ENCODE peak calls at places on chromosomes 5 and 9, in six cellular contexts. E is heart left ventricle, W is gastrocnemius medialis, Z is adrenal gland, R is breast epithelium, X is ovary. Q is an unnamed sample.

GRCh38 chr9:114662081-114662989 is 4.7 kb upstream of the TEX53 start:
- DNase-seq in E (peak; percentile 16), W (no peak), Z (peak; percentile 51), R (no peak), X (peak; percentile 34), Q (peak; percentile 54)

GRCh38 chr5:4413996-4414395 is 726.1 kb upstream of the ADAMTS16 start:
- DNase-seq in E (no peak), W (no peak), Z (no peak), R (no peak), X (no peak), Q (no peak)

GRCh38 chr5:10636363-10637142 is 72.7 kb downstream of the ANKRD33B start:
- DNase-seq in E (no peak), W (no peak), Z (no peak), R (no peak), X (no peak), Q (no peak)

GRCh38 chr5:113376640-113377039 is 58.1 kb downstream of the TSSK1B start:
- DNase-seq in E (no peak), W (no peak), Z (no peak), R (no peak), X (no peak), Q (no peak)

GRCh38 chr5:2193142-2193922 is 310.6 kb upstream of the IRX4 start:
- DNase-seq in E (no peak), W (no peak), Z (no peak), R (no peak), X (no peak), Q (no peak)

GRCh38 chr9:16514131-16514530 is 356.3 kb downstream of the BNC2 start:
- DNase-seq in E (no peak), W (no peak), Z (no peak), R (no peak), X (no peak), Q (no peak)

GRCh38 chr5:180338001-180338707 is 15.0 kb downstream of the GFPT2 start:
- DNase-seq in E (no peak), W (no peak), Z (no peak), R (no peak), X (no peak), Q (no peak)

GRCh38 chr9:93257808-93258331 is 73.9 kb downstream of the WNK2 start:
- DNase-seq in E (no peak), W (no peak), Z (peak; percentile 2), R (peak; percentile 20), X (no peak), Q (no peak)

GRCh38 chr5:94396687-94397086 is 221.7 kb downstream of the KIAA0825 start:
- DNase-seq in E (no peak), W (no peak), Z (no peak), R (no peak), X (no peak), Q (no peak)

GRCh38 chr5:153623906-153624765 is 133.7 kb downstream of the GRIA1 start:
- DNase-seq in E (no peak), W (no peak), Z (no peak), R (no peak), X (no peak), Q (no peak)

GRCh38 chr5:126234563-126235195 is 188.5 kb upstream of the GRAMD2B start:
- DNase-seq in E (no peak), W (no peak), Z (no peak), R (no peak), X (no peak), Q (peak; percentile 19)

GRCh38 chr5:56480305-56481146 is 247.4 kb upstream of the ANKRD55 start:
- DNase-seq in E (peak; percentile 85), W (no peak), Z (peak; percentile 71), R (peak; percentile 63), X (peak; percentile 79), Q (peak; percentile 48)

GRCh38 chr9:115115117-115115880 is 2.7 kb downstream of the TNC start:
- DNase-seq in E (no peak), W (no peak), Z (no peak), R (no peak), X (no peak), Q (no peak)

DNA sequence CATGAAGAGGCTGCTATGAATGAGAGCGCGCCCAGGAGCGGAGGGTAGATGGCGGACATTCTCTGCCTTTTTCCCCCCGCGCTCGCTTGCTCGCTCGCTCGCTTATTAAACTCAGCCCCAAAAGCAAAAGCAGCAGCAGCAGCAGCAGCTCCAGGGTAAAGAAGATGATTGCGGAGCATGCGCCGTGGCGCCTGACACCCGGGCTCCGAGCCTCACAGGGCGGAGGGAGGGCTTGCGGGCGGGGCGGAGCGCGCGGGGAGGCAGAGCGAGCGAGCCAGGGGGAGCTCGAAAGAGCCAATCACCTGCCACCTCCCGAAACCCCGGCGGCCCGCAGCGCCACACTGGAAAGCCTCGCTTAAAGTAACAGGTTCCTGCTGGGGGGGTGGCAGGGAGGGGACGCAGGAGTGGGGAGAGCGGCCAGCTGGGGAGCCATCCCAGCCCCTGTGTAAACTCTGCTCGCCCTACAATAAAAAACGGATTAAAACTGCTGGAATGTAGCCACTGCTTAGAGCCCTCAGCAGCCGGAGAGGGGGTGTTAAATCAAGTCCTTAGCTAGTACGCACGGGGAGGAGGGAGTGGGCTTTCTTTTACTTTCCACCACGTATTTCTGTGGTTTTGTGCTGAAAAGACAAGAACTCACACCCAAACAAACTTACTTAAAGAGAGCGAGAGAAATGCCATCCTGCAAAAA is at the start of gene MLLT3:
- DNase-seq in E (peak; percentile 96), W (peak; percentile 90), Z (peak; percentile 96), R (peak; percentile 93), X (peak; percentile 95), Q (peak; percentile 97)
- TF ChIP-seq POLR2A in E (peak; percentile 73), W (peak; percentile 79), Z (peak; percentile 91), R (no peak), X (peak; percentile 35), Q (peak; percentile 75)

GRCh38 chr5:62632181-62632580 is 53.6 kb downstream of the LRRC70 start:
- DNase-seq in E (no peak), W (no peak), Z (no peak), R (no peak), X (no peak), Q (no peak)
- TF ChIP-seq CTCF in E (no peak), W (no peak), Z (no peak), R (no peak), X (no peak), Q (no peak)

DNA sequence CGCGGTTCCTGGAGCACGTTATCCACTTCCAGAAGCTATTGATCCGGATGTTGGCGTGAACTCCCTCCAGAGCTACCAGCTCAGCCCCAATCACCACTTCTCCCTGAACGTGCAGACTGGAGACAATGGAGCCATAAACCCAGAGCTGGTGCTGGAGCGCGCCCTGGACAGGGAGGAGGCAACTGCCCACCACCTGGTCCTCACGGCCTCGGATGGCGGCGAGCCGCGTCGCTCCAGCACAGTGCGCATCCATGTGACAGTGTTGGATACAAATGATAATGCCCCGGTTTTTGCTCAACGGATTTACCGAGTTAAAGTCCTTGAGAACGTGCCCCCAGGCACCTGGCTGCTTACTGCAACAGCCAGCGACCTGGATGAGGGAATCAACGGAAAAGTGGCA is 809 bp downstream of the PCDHGA9 start:
- DNase-seq in E (no peak), W (no peak), Z (no peak), R (no peak), X (no peak), Q (no peak)
- H3K9me3 ChIP-seq in E (peaks cover 60% of the 10 kb centered on the region), W (peaks cover 6% of the 10 kb centered on the region), Z (peaks cover 66% of the 10 kb centered on the region), R (peaks cover 100% of the 10 kb centered on the region), X (peaks cover 44% of the 10 kb centered on the region), Q (peaks cover 54% of the 10 kb centered on the region)

GRCh38 chr5:42812620-42813019 is 928 bp upstream of the SELENOP start:
- DNase-seq in E (no peak), W (no peak), Z (no peak), R (no peak), X (no peak), Q (no peak)

GRCh38 chr5:42813533-42813932 is 1.8 kb upstream of the SELENOP start:
- DNase-seq in E (no peak), W (no peak), Z (no peak), R (no peak), X (peak; percentile 30), Q (no peak)

GRCh38 chr5:42808888-42809611 is 2.6 kb downstream of the SELENOP start:
- DNase-seq in E (no peak), W (no peak), Z (no peak), R (no peak), X (no peak), Q (no peak)

GRCh38 chr5:42810905-42811590 is 644 bp downstream of the SELENOP start:
- DNase-seq in E (no peak), W (no peak), Z (no peak), R (no peak), X (no peak), Q (no peak)

DNA sequence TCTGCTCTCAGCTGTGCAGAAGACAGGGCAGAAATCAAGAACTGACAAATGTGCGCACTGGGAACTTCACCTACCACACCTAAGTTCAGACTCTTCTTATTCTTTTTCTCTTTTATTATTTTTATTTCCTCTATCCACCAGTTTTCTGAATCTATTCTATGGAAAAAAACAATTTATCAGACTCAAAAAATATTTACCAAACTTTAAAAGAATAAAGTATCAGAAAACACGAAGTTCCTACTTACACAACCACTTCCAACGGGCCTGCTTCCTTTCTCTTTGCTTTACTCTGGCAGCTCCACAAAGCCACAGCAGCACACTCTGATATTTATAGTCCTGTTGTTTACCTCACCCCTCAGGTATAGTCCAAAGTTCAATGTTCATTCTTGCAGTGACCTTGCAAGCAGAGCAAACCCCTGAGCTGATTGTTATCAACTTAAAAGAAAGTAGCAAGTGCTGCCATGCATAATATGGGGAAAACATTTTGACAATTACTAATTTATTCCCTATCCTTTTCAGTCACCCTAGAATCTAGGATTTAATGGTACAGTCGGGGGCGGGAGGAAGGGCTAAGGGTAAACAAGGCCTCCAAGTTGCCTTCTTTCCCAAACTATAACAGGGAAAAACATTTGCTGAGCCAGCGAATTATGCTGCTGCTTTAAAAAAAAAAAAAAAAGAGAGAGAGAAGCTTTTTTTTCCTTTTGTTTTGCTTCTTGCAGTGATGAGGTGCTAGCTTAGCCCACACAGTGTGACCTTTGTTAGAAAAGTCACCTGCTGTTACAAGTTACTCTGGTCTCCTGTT is at the start of gene SELENOP:
- DNase-seq in E (peak; percentile 77), W (peak; percentile 72), Z (peak; percentile 72), R (peak; percentile 79), X (peak; percentile 72), Q (peak; percentile 73)
- TF ChIP-seq POLR2A in E (peak; percentile 90), W (peak; percentile 95), Z (peak; percentile 94), R (peak; percentile 93), X (peak; percentile 86), Q (peak; percentile 96)

Q was measured in transverse colon.